ENCODE peak calls at places on chromosome 16, in nine cellular contexts. K is heart right ventricle, Z is fibroblast of the aortic adventitia, S is transverse colon, I is cardiac fibroblast, E is dorsolateral prefrontal cortex, J is A673, Y is AG10803, Q is fibroblast of lung. V is an unnamed sample.
A peak's percentile ranks its signal among the peaks of the same experiment; 100 is the strongest.

GRCh38 chr16:48102083-48103008 is 53.4 kb downstream of the ABCC12 start:
- DNase-seq in Y (no peak), Z (no peak), K (no peak), Q (no peak), S (no peak), E (no peak), I (no peak), J (no peak), V (no peak)

GRCh38 chr16:7997966-7998365 is 592.3 kb downstream of the TMEM114 start:
- DNase-seq in Y (no peak), K (no peak), I (no peak), J (no peak), Q (no peak), E (no peak), Z (no peak), S (no peak), V (no peak)

GRCh38 chr16:70433456-70434103 is 5.3 kb downstream of the ST3GAL2 start:
- DNase-seq in S (peak; percentile 33), E (no peak), Y (peak; percentile 85), Z (peak; percentile 86), Q (peak; percentile 77), J (peak; percentile 52), K (peak; percentile 54), I (peak; percentile 90), V (peak; percentile 72)

GRCh38 chr16:48531011-48531962 is 78.7 kb downstream of the N4BP1 start:
- DNase-seq in Q (no peak), S (no peak), J (no peak), I (peak; percentile 60), E (peak; percentile 28), Z (peak; percentile 75), K (peak; percentile 51), Y (peak; percentile 80), V (no peak)

GRCh38 chr16:84495506-84495905 is 9.0 kb downstream of the MEAK7 start:
- DNase-seq in Z (no peak), Y (no peak), K (no peak), I (no peak), J (no peak), Q (no peak), E (peak; percentile 4), S (no peak), V (no peak)

GRCh38 chr16:50093607-50094570 is 28.1 kb downstream of the HEATR3 start:
- DNase-seq in Y (peak; percentile 45), S (peak; percentile 34), Q (peak; percentile 21), E (peak; percentile 39), Z (no peak), I (peak; percentile 24), J (peak; percentile 71), K (peak; percentile 30), V (peak; percentile 59)

GRCh38 chr16:4257646-4258556 is 14.9 kb downstream of the TFAP4 start:
- DNase-seq in Q (no peak), E (no peak), J (no peak), Z (no peak), I (peak; percentile 39), S (no peak), Y (no peak), K (peak; percentile 53), V (no peak)

GRCh38 chr16:71593048-71593999 is 16.4 kb upstream of the TAT start:
- DNase-seq in J (no peak), Q (no peak), Y (no peak), Z (no peak), I (no peak), S (no peak), K (no peak), E (no peak), V (no peak)

GRCh38 chr16:3490911-3491629 is 4.2 kb downstream of the C16orf90 start:
- DNase-seq in Q (no peak), I (no peak), E (no peak), K (no peak), Z (no peak), S (no peak), Y (no peak), J (no peak), V (no peak)

GRCh38 chr16:57383276-57384247 is 11.3 kb downstream of the CX3CL1 start:
- DNase-seq in J (no peak), S (no peak), I (peak; percentile 56), K (no peak), Z (peak; percentile 60), Y (peak; percentile 24), Q (peak; percentile 77), E (no peak), V (peak; percentile 50)

GRCh38 chr16:48291303-48291702 is 44.0 kb upstream of the ABCC11 start:
- DNase-seq in I (no peak), K (no peak), E (no peak), Z (peak; percentile 30), Q (peak; percentile 56), Y (peak; percentile 6), J (no peak), S (no peak), V (no peak)

GRCh38 chr16:79632289-79632688 is 31.8 kb upstream of the MAF start:
- DNase-seq in Q (peak; percentile 27), Y (no peak), J (no peak), K (no peak), S (no peak), I (no peak), Z (no peak), E (no peak), V (no peak)

DNA sequence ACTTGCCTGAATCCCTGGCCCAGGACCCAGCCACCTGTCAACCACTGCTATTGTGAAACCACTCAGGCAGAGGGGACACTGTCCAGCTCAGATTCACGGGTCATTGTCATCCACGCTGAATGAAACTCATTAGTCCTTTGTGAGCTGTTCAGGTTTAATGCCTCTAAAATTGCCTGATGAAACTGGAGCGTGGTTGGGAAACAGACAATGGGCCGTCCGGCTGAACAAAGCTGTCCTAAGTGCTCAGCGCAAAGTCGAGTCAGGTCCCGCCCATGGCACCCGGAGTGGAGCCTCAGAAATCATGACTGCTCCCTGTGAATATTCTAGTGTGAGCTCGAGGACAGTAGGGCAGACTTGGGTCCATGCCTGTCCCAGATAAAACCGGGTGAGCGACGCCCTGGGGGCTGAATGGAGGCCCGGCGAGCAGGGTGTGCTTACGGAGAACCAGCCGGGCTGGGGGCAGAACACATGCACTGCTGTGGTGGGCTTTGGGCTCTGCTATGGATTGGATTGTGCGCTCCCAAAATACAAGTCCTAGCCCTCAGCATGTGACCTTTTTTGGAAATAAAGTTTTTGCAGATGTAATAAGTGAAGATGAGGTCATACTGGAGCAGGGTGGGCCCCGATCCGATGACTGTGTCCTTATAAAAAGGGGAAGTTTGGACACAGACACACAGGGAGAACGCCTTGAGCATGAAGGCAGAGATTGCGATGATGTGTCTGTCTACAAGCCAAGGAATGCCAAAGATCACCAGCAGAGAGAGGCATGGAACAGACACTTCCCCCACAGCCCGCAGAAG is 12.9 kb upstream of the CMIP start:
- DNase-seq in I (peak; percentile 82), Y (peak; percentile 83), K (no peak), E (no peak), Q (peak; percentile 85), Z (peak; percentile 86), S (no peak), J (no peak), V (peak; percentile 60)
- H3K4me3 ChIP-seq in I (no peak overlapping the region), Y (no peak overlapping the region), K (no peak overlapping the region), E (no peak overlapping the region), Q (no peak overlapping the region), Z (no peak overlapping the region), S (no peak overlapping the region), J (no peak overlapping the region), V (no peak overlapping the region)

DNA sequence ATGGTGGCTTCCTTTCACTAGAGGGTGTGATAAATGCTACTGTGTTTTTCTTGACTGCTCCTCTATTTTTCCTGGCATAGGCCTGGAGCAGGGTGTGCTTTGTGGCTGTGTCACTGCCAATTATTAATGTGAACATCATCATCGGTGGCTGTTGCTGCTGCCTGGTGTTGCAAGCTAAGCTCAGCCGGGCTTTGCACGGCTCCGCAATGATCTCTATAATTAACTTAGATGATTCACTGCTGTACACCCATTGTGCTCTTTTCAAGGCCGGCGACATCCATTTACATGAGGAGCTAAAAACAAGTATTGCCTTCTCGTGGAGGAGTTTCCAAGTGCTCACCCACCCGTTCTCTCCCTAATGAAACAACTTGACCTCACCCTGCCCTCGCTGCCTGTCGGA is 160.1 kb upstream of the IRX3 start:
- DNase-seq in Q (peak; percentile 96), Y (peak; percentile 95), E (no peak), Z (peak; percentile 95), J (peak; percentile 92), I (peak; percentile 87), K (peak; percentile 56), S (no peak), V (peak; percentile 92)
- TF ChIP-seq CTCF in Q (no peak), Y (peak; percentile 19), E (no peak), Z (no peak), J (no peak), I (no peak), K (peak; percentile 8), S (no peak), V (no peak)

GRCh38 chr16:11073407-11073806 is 129.0 kb downstream of the CLEC16A start:
- DNase-seq in Q (no peak), J (no peak), E (no peak), I (no peak), Y (no peak), Z (no peak), S (no peak), K (no peak), V (no peak)

GRCh38 chr16:11079657-11080187 is 135.4 kb downstream of the CLEC16A start:
- DNase-seq in E (no peak), Q (peak; percentile 95), S (no peak), Y (peak; percentile 93), K (no peak), J (peak; percentile 81), Z (peak; percentile 88), I (peak; percentile 77), V (peak; percentile 97)

GRCh38 chr16:11078812-11079459 is 134.6 kb downstream of the CLEC16A start:
- DNase-seq in J (peak; percentile 12), I (peak; percentile 93), Y (peak; percentile 91), S (peak; percentile 56), K (no peak), E (no peak), Z (peak; percentile 99), Q (peak; percentile 92), V (peak; percentile 89)

GRCh38 chr16:11075163-11075562 is 130.8 kb downstream of the CLEC16A start:
- DNase-seq in Z (no peak), S (no peak), K (no peak), Q (no peak), J (no peak), I (no peak), Y (no peak), E (no peak), V (no peak)

DNA sequence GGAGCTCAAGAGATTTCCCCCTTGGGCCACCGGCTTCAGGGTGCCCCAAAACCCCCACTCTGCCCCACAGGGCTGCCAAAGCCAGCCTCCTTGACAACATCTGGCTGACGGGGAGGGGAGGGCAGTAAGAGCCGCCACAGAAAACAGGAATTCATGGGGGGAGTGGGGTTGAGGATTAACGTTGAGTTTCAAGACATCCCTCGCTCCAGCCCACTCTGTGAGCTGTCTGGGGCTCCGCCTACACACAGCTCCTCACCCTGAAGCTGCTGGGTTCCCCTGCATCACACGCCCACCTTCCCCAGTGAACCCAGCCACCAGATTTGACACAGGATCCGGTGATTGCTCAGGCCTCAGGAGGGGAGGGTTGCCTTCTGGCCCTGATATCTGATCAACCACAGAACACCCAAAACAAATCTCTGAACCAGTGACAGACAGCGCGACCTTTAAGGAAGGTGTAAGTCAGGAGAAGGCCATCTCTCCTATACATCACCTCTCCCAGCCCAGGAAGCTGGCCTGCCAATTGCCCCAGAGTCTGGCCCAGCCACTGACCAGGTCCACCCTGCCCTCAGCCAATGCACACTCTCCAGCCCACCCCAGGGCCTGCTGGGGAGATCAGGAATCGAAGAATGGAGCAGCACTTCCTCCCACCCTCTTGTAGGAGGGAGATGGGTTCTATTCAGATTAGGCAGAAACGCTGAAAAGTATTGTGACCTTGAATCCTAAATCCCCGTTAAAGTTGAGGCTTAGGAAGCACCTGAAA is 132.1 kb downstream of the CLEC16A start:
- DNase-seq in J (peak; percentile 14), Y (no peak), K (no peak), Q (no peak), Z (no peak), I (no peak), E (no peak), S (no peak), V (no peak)
- H3K4me3 ChIP-seq in J (no peak overlapping the region), Y (no peak overlapping the region), K (no peak overlapping the region), Q (no peak overlapping the region), Z (no peak overlapping the region), I (no peak overlapping the region), E (no peak overlapping the region), S (no peak overlapping the region), V (no peak overlapping the region)

GRCh38 chr16:81566245-81567007 is 121.8 kb downstream of the CMIP start:
- DNase-seq in Z (no peak), I (no peak), S (no peak), Q (no peak), J (no peak), K (no peak), E (no peak), Y (no peak), V (no peak)
- TF ChIP-seq CTCF in Z (no peak), I (no peak), S (no peak), Q (no peak), J (no peak), K (no peak), E (no peak), Y (no peak), V (no peak)